ENCODE peak calls at places on chromosomes 11 and 22, in five cellular contexts. Z is breast epithelium, Y is HFF-Myc, S is nephron progenitor cell, M is fibroblast of the aortic adventitia. P is an unnamed sample.
A peak's percentile ranks its signal among the peaks of the same experiment; 100 is the strongest.

GRCh38 chr11:93498099-93499040 is 44.8 kb downstream of the SMCO4 start:
- DNase-seq in Y (no peak), S (no peak), M (peak; percentile 4), Z (no peak), P (no peak)

GRCh38 chr22:35792501-35792900 is 74.8 kb downstream of the APOL5 start:
- DNase-seq in S (no peak), Z (no peak), Y (no peak), M (no peak), P (no peak)

GRCh38 chr11:27025957-27026356 is 14.7 kb upstream of the BBOX1 start:
- DNase-seq in Z (no peak), Y (no peak), S (no peak), M (no peak), P (no peak)

GRCh38 chr22:50530280-50530856 is 556 bp upstream of the TYMP start:
- DNase-seq in S (peak; percentile 42), Y (no peak), Z (peak; percentile 77), M (peak; percentile 86), P (peak; percentile 21)

GRCh38 chr11:37788141-37788877 is 1190.3 kb upstream of the RAG2 start:
- DNase-seq in S (no peak), M (peak; percentile 69), Y (peak; percentile 5), Z (no peak), P (no peak)

GRCh38 chr22:20569059-20570058 is 61.9 kb downstream of the MED15 start:
- DNase-seq in Y (peak; percentile 98), Z (peak; percentile 91), M (peak; percentile 95), S (no peak), P (no peak)

GRCh38 chr11:92453055-92453454 is 228.4 kb downstream of the FAT3 start:
- DNase-seq in Z (no peak), S (no peak), M (peak; percentile 75), Y (no peak), P (no peak)

GRCh38 chr11:12640926-12641849 is 33.0 kb upstream of the TEAD1 start:
- DNase-seq in S (no peak), Z (no peak), M (no peak), Y (no peak), P (no peak)

GRCh38 chr11:110471315-110471714 is 41.6 kb downstream of the FDX1 start:
- DNase-seq in Z (no peak), M (peak; percentile 88), S (no peak), Y (no peak), P (no peak)

GRCh38 chr11:68839953-68840641 is 1.6 kb downstream of the CPT1A start:
- DNase-seq in Z (no peak), Y (no peak), M (peak; percentile 42), S (no peak), P (no peak)

GRCh38 chr22:26593763-26594162 is 3.8 kb upstream of the TPST2 start:
- DNase-seq in Y (no peak), M (no peak), S (no peak), Z (no peak), P (no peak)

GRCh38 chr11:108906826-108907225 is 242.0 kb downstream of the DDX10 start:
- DNase-seq in M (peak; percentile 30), Z (no peak), Y (no peak), S (no peak), P (no peak)

GRCh38 chr11:122743949-122744876 is 88.7 kb downstream of the UBASH3B start:
- DNase-seq in M (no peak), Z (peak; percentile 20), S (no peak), Y (no peak), P (no peak)

GRCh38 chr22:32204856-32205722 is at the start of gene RFPL2:
- DNase-seq in Z (no peak), S (peak; percentile 79), Y (no peak), M (peak; percentile 9), P (no peak)

GRCh38 chr11:114065094-114065493 is 5.6 kb downstream of the ZBTB16 start:
- DNase-seq in Y (no peak), Z (no peak), M (no peak), S (no peak), P (no peak)

GRCh38 chr11:130420478-130421198 is 7.8 kb downstream of the ADAMTS8 start:
- DNase-seq in Y (no peak), Z (peak; percentile 60), S (no peak), M (peak; percentile 68), P (no peak)

GRCh38 chr11:58592760-58593472 is 14.1 kb downstream of the ZFP91 start:
- DNase-seq in M (no peak), S (no peak), Y (no peak), Z (no peak), P (no peak)

GRCh38 chr11:79018371-79018849 is 422.4 kb downstream of the TENM4 start:
- DNase-seq in Z (no peak), M (peak; percentile 99), Y (peak; percentile 90), S (no peak), P (no peak)

GRCh38 chr11:87180743-87181142 is 143.0 kb downstream of the TMEM135 start:
- DNase-seq in Z (no peak), Y (no peak), S (no peak), M (peak; percentile 69), P (no peak)

GRCh38 chr11:131129474-131129873 is 213.2 kb upstream of the SNX19 start:
- DNase-seq in M (no peak), S (no peak), Y (no peak), Z (no peak), P (no peak)

GRCh38 chr11:121337740-121338272 is 45.2 kb downstream of the SC5D start:
- DNase-seq in M (no peak), Y (no peak), Z (peak; percentile 42), S (no peak), P (no peak)

GRCh38 chr11:94888204-94888603 is 85.2 kb downstream of the CWC15 start:
- DNase-seq in S (no peak), Z (no peak), M (no peak), Y (no peak), P (no peak)

GRCh38 chr22:37804502-37804885 is 3.2 kb upstream of the GCAT start:
- DNase-seq in Y (no peak), Z (no peak), S (no peak), M (no peak), P (no peak)

GRCh38 chr11:101448881-101449442 is 134.8 kb downstream of the TRPC6 start:
- DNase-seq in S (no peak), Y (no peak), M (no peak), Z (no peak), P (no peak)

GRCh38 chr11:93849751-93850584 is 450 bp downstream of the VSTM5 start:
- DNase-seq in Z (no peak), M (peak; percentile 15), Y (no peak), S (no peak), P (no peak)

GRCh38 chr11:124717421-124717785 is 22.3 kb upstream of the NRGN start:
- DNase-seq in M (peak; percentile 45), S (no peak), Y (no peak), Z (no peak), P (no peak)

GRCh38 chr11:8325905-8326304 is 62.2 kb upstream of the LMO1 start:
- DNase-seq in Y (no peak), Z (no peak), S (no peak), M (no peak), P (no peak)

GRCh38 chr11:115612331-115612730 is 108.1 kb upstream of the CADM1 start:
- DNase-seq in Y (no peak), M (no peak), S (no peak), Z (no peak), P (no peak)

GRCh38 chr11:32899423-32899822 is 6.8 kb downstream of the QSER1 start:
- DNase-seq in Z (no peak), Y (no peak), S (no peak), M (no peak), P (no peak)

GRCh38 chr22:42296381-42296853 is 26.0 kb upstream of the TCF20 start:
- DNase-seq in S (no peak), Z (no peak), Y (no peak), M (no peak), P (no peak)
- TF ChIP-seq CTCF in S (no peak), Z (no peak), Y (peak; percentile 29), M (no peak), P (no peak)

DNA sequence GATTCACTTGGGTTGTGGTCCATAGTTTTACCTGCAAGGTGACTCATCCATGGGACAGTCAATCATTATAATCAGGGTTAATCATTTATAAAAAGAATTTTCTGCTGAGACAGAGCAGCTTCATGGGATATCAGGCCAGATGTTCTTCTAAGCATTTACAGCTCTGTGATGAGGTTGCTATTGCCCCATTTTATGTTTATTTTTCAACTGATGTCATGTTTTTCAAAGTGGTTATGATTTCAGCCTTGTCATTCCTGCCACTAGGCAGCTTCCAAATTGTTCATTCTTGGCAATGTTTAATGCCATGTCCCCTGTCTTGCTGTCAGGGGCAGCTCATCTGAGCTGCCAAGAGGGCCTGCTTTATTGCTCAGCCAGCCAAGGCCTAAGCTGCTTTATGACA is 35.9 kb upstream of the ZBED5 start:
- DNase-seq in S (no peak), Y (no peak), M (peak; percentile 81), Z (no peak), P (no peak)
- TF ChIP-seq CTCF in S (no peak), Y (no peak), M (peak; percentile 40), Z (no peak), P (no peak)

GRCh38 chr11:1226226-1226961 is 3.5 kb downstream of the MUC5B start:
- DNase-seq in S (peak; percentile 38), Z (no peak), M (no peak), Y (no peak), P (peak; percentile 39)
- TF ChIP-seq CTCF in S (no peak), Z (no peak), M (no peak), Y (no peak), P (no peak)

DNA sequence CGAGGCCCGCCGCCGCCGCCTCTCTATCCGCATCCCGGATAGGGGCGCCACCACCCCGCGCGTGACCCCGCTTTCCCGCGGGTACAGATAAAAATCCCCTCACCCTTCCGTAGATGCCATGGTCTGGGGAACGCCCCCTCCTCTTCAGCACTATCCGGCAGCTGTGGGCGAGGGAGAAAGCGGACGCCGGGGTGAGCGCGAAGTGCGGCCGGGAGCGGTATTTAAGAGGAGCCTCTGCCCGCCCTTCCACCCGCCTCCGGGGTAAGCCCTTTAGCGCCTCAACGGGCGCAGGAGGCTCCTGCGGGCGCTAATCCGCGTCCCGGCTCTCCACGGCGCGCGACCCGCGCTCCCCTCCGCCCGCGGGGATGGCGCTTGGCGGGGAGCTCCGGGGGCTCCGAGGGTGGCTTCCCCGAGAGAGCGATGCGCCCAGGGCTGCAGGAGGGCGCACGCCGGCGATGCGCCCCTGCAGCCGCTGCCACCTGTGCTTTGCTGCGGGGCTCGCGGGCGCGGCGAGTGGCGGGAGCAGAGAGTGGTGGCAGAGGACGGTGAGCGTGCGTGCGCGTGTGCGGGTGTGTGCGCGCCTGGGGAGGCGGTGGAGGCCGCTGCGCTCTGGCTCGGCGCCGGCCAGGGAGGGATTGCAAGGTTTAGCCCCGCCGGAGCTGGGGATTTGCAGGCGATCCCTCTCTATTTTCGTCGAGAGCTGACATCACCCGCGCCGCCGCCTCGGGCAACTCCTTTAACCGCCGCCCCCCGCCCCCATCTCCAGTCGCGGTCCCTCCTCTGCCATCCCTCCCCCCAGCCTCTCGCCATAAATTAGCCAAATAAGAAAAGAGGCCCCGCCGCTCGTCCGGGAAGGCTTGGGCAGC is at the start of gene SLC1A2:
- DNase-seq in M (peak; percentile 24), Z (no peak), Y (no peak), S (peak; percentile 66), P (peak; percentile 37)
- TF ChIP-seq CTCF in M (peak; percentile 6), Z (no peak), Y (no peak), S (no peak), P (no peak)

P was measured in mesothelial cell of epicardium.